ENCODE peak calls at places on chromosomes 13 and 19, in seven cellular contexts. B is KG1; U is activated CD4-positive, alpha-beta T cell treated with anti-CD3 and anti-CD28 coated beads, Interleukin-2, amount 10 ng/mL, durations not matched to agents 7 days and 5 days; W is type B pancreatic cell; G is breast epithelium; T is lung; P is foreskin melanocyte. F is an unnamed sample.

GRCh38 chr19:1856698-1857603 is 6.4 kb downstream of the KLF16 start:
- DNase-seq in T (peak), P (peak), G (peak), U (no peak), W (no peak), B (peak), F (no peak)

GRCh38 chr19:29576043-29576442 is 30.0 kb upstream of the POP4 start:
- DNase-seq in G (peak), B (no peak), P (no peak), T (no peak), U (no peak), W (no peak), F (no peak)

GRCh38 chr19:2014081-2014693 is 1.3 kb downstream of the BTBD2 start:
- DNase-seq in B (no peak), G (no peak), T (no peak), P (no peak), U (no peak), W (no peak), F (no peak)

GRCh38 chr13:22789916-22790315 is 390.9 kb upstream of the SGCG start:
- DNase-seq in U (no peak), W (no peak), B (no peak), P (no peak), G (no peak), T (no peak), F (no peak)

GRCh38 chr13:23069571-23069970 is 111.2 kb upstream of the SGCG start:
- DNase-seq in B (no peak), U (no peak), G (no peak), P (no peak), T (no peak), W (no peak), F (no peak)

GRCh38 chr13:45825124-45825650 is 26.4 kb downstream of the SIAH3 start:
- DNase-seq in P (no peak), B (no peak), G (no peak), U (no peak), W (no peak), T (no peak), F (no peak)

GRCh38 chr19:2324220-2324948 is 4.0 kb downstream of the LSM7 start:
- DNase-seq in T (no peak), P (no peak), W (no peak), G (no peak), U (no peak), B (no peak), F (no peak)

GRCh38 chr13:106096661-106097092 is 438.8 kb downstream of the EFNB2 start:
- DNase-seq in W (no peak), G (no peak), P (no peak), B (no peak), T (no peak), U (no peak), F (no peak)

GRCh38 chr19:56838930-56839664 is 1.4 kb downstream of the PEG3 start:
- DNase-seq in T (peak), U (no peak), W (no peak), P (no peak), G (peak), B (peak), F (no peak)

F was measured in NCI-H1436 treated with DMSO at 0.1 percent for 48 hours.